ENCODE peak calls at places on chromosomes 2 and 18, in seven cellular contexts. F, P, W, E, O, B and A are unnamed samples.

GRCh38 chr2:137659616-137660015 is 304.7 kb upstream of the HNMT start:
- DNase-seq in F (no peak), P (no peak), W (no peak), E (peak), O (no peak), B (no peak), A (peak)

GRCh38 chr2:26850565-26850964 is 2.6 kb downstream of the DPYSL5 start:
- DNase-seq in F (no peak), P (no peak), W (no peak), E (no peak), O (no peak), B (no peak), A (no peak)

GRCh38 chr2:10454505-10454904 is 6.4 kb upstream of the ODC1 start:
- DNase-seq in F (no peak), P (no peak), W (no peak), E (no peak), O (no peak), B (no peak), A (no peak)

GRCh38 chr2:135926605-135927004 is 50.4 kb upstream of the MCM6 start:
- DNase-seq in F (no peak), P (no peak), W (no peak), E (no peak), O (no peak), B (no peak), A (no peak)

GRCh38 chr2:75539955-75540716 is 20.6 kb downstream of the EVA1A start:
- DNase-seq in F (no peak), P (no peak), W (no peak), E (no peak), O (no peak), B (no peak), A (no peak)

GRCh38 chr2:237497820-237498128 is 10.7 kb downstream of the MLPH start:
- DNase-seq in F (no peak), P (peak), W (no peak), E (no peak), O (no peak), B (no peak), A (no peak)

GRCh38 chr2:68653538-68653982 is 10.2 kb downstream of the PROKR1 start:
- DNase-seq in F (peak), P (peak), W (peak), E (peak), O (no peak), B (no peak), A (no peak)

GRCh38 chr18:13366541-13366940 is 148.0 kb downstream of the LDLRAD4 start:
- DNase-seq in F (no peak), P (no peak), W (no peak), E (no peak), O (no peak), B (no peak), A (no peak)

GRCh38 chr18:51266736-51267135 is 69.3 kb upstream of the MEX3C start:
- DNase-seq in F (peak), P (no peak), W (no peak), E (no peak), O (no peak), B (no peak), A (no peak)

GRCh38 chr2:240817496-240818292 is 2.3 kb downstream of the KIF1A start:
- DNase-seq in F (no peak), P (no peak), W (no peak), E (no peak), O (no peak), B (no peak), A (no peak)

GRCh38 chr18:45670281-45670962 is 53.6 kb upstream of the SLC14A1 start:
- DNase-seq in F (peak), P (peak), W (no peak), E (no peak), O (no peak), B (no peak), A (peak)

GRCh38 chr2:142693171-142693950 is 184.1 kb upstream of the KYNU start:
- DNase-seq in F (no peak), P (no peak), W (no peak), E (no peak), O (no peak), B (no peak), A (no peak)

GRCh38 chr18:35131387-35132283 is 90.4 kb downstream of the MAPRE2 start:
- DNase-seq in F (no peak), P (no peak), W (no peak), E (no peak), O (no peak), B (no peak), A (no peak)

GRCh38 chr2:26650713-26651457 is 9.7 kb upstream of the CIB4 start:
- DNase-seq in F (no peak), P (no peak), W (no peak), E (no peak), O (no peak), B (no peak), A (no peak)

GRCh38 chr2:170587117-170587516 is 128.0 kb upstream of the SP5 start:
- DNase-seq in F (no peak), P (no peak), W (no peak), E (no peak), O (no peak), B (no peak), A (no peak)

GRCh38 chr2:235106874-235107639 is 155.2 kb downstream of the SH3BP4 start:
- DNase-seq in F (peak), P (peak), W (peak), E (peak), O (peak), B (no peak), A (no peak)

GRCh38 chr2:110126926-110127325 is 11.3 kb upstream of the MALL start:
- DNase-seq in F (no peak), P (no peak), W (no peak), E (no peak), O (no peak), B (no peak), A (no peak)

GRCh38 chr2:226362991-226363390 is 436.6 kb downstream of the IRS1 start:
- DNase-seq in F (peak), P (no peak), W (no peak), E (no peak), O (no peak), B (no peak), A (no peak)

GRCh38 chr2:62202019-62202722 is 6.3 kb downstream of the B3GNT2 start:
- DNase-seq in F (no peak), P (no peak), W (no peak), E (no peak), O (no peak), B (no peak), A (no peak)

GRCh38 chr2:168528469-168528868 is 72.4 kb downstream of the CERS6 start:
- DNase-seq in F (peak), P (no peak), W (no peak), E (no peak), O (no peak), B (no peak), A (no peak)

GRCh38 chr2:204486855-204487254 is 58.4 kb upstream of the PARD3B start:
- DNase-seq in F (peak), P (no peak), W (no peak), E (no peak), O (no peak), B (no peak), A (no peak)

GRCh38 chr2:43798300-43798699 is 24.5 kb downstream of the DYNC2LI1 start:
- DNase-seq in F (no peak), P (no peak), W (no peak), E (no peak), O (no peak), B (no peak), A (no peak)

GRCh38 chr2:181037922-181038321 is 57.5 kb downstream of the UBE2E3 start:
- DNase-seq in F (peak), P (no peak), W (no peak), E (no peak), O (no peak), B (no peak), A (no peak)

GRCh38 chr2:120503793-120504571 is 158.0 kb downstream of the INHBB start:
- DNase-seq in F (peak), P (no peak), W (no peak), E (no peak), O (no peak), B (no peak), A (no peak)

GRCh38 chr18:3340015-3340681 is 78.2 kb downstream of the MYL12B start:
- DNase-seq in F (peak), P (no peak), W (no peak), E (no peak), O (no peak), B (no peak), A (peak)

GRCh38 chr2:128277961-128278681 is 40.5 kb downstream of the HS6ST1 start:
- DNase-seq in F (no peak), P (no peak), W (no peak), E (peak), O (no peak), B (no peak), A (no peak)

GRCh38 chr2:197028633-197029032 is 102.1 kb upstream of the PGAP1 start:
- DNase-seq in F (no peak), P (no peak), W (no peak), E (no peak), O (no peak), B (no peak), A (no peak)

GRCh38 chr2:74893332-74893731 is 59.4 kb downstream of the HK2 start:
- DNase-seq in F (peak), P (no peak), W (no peak), E (no peak), O (no peak), B (no peak), A (peak)

GRCh38 chr2:190740449-190740848 is 91.6 kb downstream of the NAB1 start:
- DNase-seq in F (no peak), P (no peak), W (no peak), E (no peak), O (no peak), B (no peak), A (no peak)

GRCh38 chr2:161208527-161209139 is 48.4 kb downstream of the TANK start:
- DNase-seq in F (peak), P (no peak), W (no peak), E (no peak), O (no peak), B (no peak), A (peak)

GRCh38 chr18:50933684-50934083 is 34.2 kb upstream of the ELAC1 start:
- DNase-seq in F (no peak), P (no peak), W (no peak), E (no peak), O (peak), B (no peak), A (no peak)

GRCh38 chr2:42786561-42787345 is 5.6 kb downstream of the HAAO start:
- DNase-seq in F (no peak), P (no peak), W (no peak), E (no peak), O (no peak), B (no peak), A (no peak)

GRCh38 chr2:31297751-31298150 is 63.8 kb downstream of the EHD3 start:
- DNase-seq in F (no peak), P (no peak), W (no peak), E (no peak), O (no peak), B (no peak), A (no peak)

GRCh38 chr2:121596221-121597080 is 52.8 kb downstream of the CLASP1 start:
- DNase-seq in F (peak), P (peak), W (peak), E (peak), O (peak), B (no peak), A (no peak)

GRCh38 chr2:3807853-3808252 is 104.5 kb downstream of the DCDC2C start:
- DNase-seq in F (peak), P (no peak), W (no peak), E (no peak), O (no peak), B (no peak), A (no peak)

GRCh38 chr2:76958749-76959148 is 563.4 kb downstream of the LRRTM4 start:
- DNase-seq in F (peak), P (no peak), W (peak), E (no peak), O (peak), B (no peak), A (no peak)

DNA sequence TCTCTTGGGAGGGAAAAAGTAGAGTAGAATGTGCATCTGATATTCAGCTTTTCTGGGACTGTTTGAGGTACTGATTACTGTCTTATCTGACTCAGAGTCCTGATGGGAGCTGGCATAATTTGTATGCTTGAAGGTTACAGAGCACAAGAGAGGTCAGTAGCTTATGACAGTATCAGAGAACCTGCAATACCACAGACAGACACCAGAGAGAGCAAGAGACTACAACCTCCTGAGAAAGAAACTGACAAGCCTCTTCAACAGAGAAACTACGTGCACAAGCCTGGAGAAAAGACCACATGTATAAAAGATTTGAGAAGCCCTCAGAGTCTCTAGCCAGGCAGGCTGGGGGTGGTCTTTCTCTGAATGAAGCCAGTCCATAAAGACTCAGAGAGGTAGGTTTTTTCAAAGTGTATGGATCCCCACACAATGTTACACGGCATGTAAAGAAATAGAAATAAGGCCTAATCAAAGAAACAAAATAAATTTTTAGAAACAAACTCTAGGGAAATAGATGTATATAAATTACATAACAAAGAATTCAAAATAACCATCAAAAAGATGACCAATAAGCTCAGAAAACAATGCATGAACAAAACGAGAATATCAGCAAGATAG is 568.3 kb downstream of the LRRTM4 start:
- DNase-seq in F (peak), P (no peak), W (peak), E (peak), O (peak), B (no peak), A (no peak)
- TF ChIP-seq CTCF in F (peak), P (peak), W (peak), E (peak), O (peak), B (no peak), A (peak)

DNA sequence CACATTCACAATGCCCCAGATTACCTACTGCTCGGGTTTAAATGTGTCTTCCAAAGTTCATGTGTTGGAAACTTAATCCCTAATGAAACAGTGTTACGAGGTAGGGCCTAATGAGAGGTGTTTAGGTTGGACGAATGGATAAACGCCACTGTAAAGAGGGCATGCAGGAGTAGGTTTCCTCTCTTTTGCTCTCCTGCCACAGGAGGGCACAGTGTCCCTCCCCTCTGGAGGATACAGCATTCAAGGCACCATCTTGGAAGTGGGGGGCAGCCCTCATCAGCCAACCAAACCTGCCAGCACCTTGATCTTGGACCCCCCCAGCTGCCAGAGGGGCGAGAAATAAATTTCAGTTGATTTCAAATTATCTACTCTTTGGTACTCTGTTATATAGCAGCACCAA is 103.5 kb downstream of the TSHZ1 start:
- DNase-seq in F (no peak), P (no peak), W (no peak), E (no peak), O (no peak), B (no peak), A (no peak)
- TF ChIP-seq CTCF in F (no peak), P (no peak), W (no peak), E (no peak), O (no peak), B (no peak), A (no peak)

GRCh38 chr18:73943763-73944162 is 203.9 kb downstream of the FBXO15 start:
- DNase-seq in F (no peak), P (no peak), W (no peak), E (no peak), O (no peak), B (no peak), A (no peak)

GRCh38 chr18:73940721-73941120 is 206.9 kb downstream of the FBXO15 start:
- DNase-seq in F (no peak), P (no peak), W (no peak), E (no peak), O (no peak), B (no peak), A (no peak)

GRCh38 chr18:73942956-73943355 is 204.7 kb downstream of the FBXO15 start:
- DNase-seq in F (no peak), P (no peak), W (no peak), E (no peak), O (no peak), B (no peak), A (no peak)

GRCh38 chr18:73944715-73945114 is 202.9 kb downstream of the FBXO15 start:
- DNase-seq in F (no peak), P (no peak), W (no peak), E (no peak), O (no peak), B (no peak), A (no peak)

GRCh38 chr18:73942081-73942625 is 205.5 kb downstream of the FBXO15 start:
- DNase-seq in F (no peak), P (no peak), W (no peak), E (no peak), O (no peak), B (no peak), A (no peak)
- TF ChIP-seq CTCF in F (no peak), P (no peak), W (no peak), E (no peak), O (no peak), B (no peak), A (no peak)

DNA sequence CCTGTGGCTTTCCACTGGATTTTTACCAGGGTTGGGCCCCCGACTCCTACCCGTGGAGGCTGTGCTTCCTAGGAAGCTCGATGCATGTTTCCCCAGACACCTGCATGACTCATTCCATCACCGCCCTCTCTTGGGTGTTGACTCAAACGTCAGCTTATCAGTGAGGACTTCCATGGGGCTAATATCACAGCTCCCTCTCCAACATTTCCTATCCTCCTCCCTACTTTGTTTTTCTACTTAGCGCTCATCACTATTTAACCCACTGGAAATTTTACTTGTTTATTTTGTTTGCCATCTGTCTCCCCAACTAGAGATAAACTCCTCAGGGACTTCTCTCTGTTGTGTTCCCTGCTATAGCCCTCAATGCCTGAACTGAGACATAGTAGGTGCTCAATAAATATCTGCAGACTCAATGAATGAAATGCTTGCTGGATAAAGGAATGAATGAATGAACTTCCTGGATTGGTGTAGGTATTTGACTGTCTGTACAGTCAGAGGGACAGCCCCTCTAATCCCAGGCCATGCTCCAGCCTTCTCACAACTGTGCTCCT is 89.7 kb upstream of the MSH2 start:
- DNase-seq in F (peak), P (no peak), W (no peak), E (peak), O (no peak), B (no peak), A (peak)
- TF ChIP-seq CTCF in F (no peak), P (no peak), W (no peak), E (no peak), O (no peak), B (no peak), A (no peak)

GRCh38 chr18:48769006-48769646 is 181.6 kb downstream of the SMAD7 start:
- DNase-seq in F (no peak), P (no peak), W (no peak), E (no peak), O (no peak), B (no peak), A (no peak)
- TF ChIP-seq CTCF in F (no peak), P (peak), W (no peak), E (no peak), O (no peak), B (no peak), A (no peak)

GRCh38 chr2:200077210-200077650 is 121.8 kb downstream of the MAIP1 start:
- DNase-seq in F (peak), P (no peak), W (no peak), E (no peak), O (no peak), B (no peak), A (no peak)

GRCh38 chr2:200084036-200084435 is 128.7 kb downstream of the MAIP1 start:
- DNase-seq in F (no peak), P (no peak), W (no peak), E (no peak), O (no peak), B (no peak), A (no peak)

GRCh38 chr2:200077838-200078237 is 122.5 kb downstream of the MAIP1 start:
- DNase-seq in F (no peak), P (no peak), W (no peak), E (no peak), O (no peak), B (no peak), A (no peak)

GRCh38 chr2:200079356-200079755 is 124.0 kb downstream of the MAIP1 start:
- DNase-seq in F (no peak), P (no peak), W (no peak), E (no peak), O (no peak), B (no peak), A (no peak)

DNA sequence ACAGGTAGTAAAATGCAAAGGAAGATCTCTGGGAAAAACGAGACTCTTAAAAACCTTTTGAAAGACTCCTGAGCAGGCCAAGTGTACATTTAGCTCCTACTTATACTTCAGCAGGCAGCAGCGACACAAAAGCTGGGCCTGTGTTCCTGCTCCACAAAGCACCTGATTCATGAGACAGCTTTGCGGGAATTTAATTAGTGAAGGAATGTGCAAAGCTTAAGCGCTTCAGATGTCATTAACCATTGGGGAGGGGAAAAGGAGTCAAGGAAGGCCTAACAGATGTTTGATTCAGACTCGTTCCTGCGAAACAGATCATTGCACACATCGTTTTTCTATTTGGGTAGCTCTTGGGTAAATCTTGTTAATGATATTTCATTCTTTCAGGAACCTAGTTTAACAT is 125.8 kb downstream of the MAIP1 start:
- DNase-seq in F (no peak), P (no peak), W (no peak), E (no peak), O (no peak), B (no peak), A (no peak)
- TF ChIP-seq CTCF in F (no peak), P (no peak), W (no peak), E (no peak), O (no peak), B (no peak), A (no peak)

GRCh38 chr2:70331012-70331411 is 29.1 kb upstream of the FAM136A start:
- DNase-seq in F (no peak), P (no peak), W (no peak), E (no peak), O (no peak), B (no peak), A (no peak)

GRCh38 chr2:70340921-70341765 is 39.3 kb upstream of the FAM136A start:
- DNase-seq in F (peak), P (no peak), W (peak), E (peak), O (peak), B (peak), A (no peak)

GRCh38 chr2:70340075-70340474 is 38.2 kb upstream of the FAM136A start:
- DNase-seq in F (no peak), P (no peak), W (no peak), E (no peak), O (no peak), B (no peak), A (no peak)

DNA sequence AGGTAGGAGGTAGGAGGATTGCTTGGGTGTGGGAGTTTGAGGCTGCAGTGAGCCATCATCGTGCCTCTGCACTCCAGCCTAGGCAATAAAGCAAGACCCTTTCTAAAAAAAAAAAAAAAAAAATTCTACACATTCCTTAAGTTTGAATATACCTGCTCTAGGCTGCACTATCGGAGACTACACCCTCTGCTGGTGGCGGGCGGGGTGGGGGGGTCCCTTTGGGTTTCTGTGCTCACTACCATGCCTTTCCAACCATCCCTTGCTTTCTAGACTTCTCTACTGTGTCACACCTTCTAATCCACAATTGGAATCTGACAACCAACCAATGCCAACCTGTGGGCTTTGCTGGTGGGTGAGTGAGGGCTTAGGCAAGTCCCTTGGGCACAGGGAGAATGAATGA is 34.7 kb upstream of the FAM136A start:
- DNase-seq in F (no peak), P (no peak), W (no peak), E (no peak), O (no peak), B (no peak), A (no peak)
- TF ChIP-seq CTCF in F (no peak), P (no peak), W (no peak), E (no peak), O (no peak), B (no peak), A (no peak)